ENCODE peak calls at places on chromosomes 5 and 9, in eight cellular contexts. X is tibial artery; G is lower lobe of right lung; C is stomach; L is cardiac muscle cell; F is CD4-positive, alpha-beta memory T cell; O is left ventricle myocardium inferior; V is adipocyte. K is an unnamed sample.

GRCh38 chr5:78985407-78986223 is 505 bp upstream of the ARSB start:
- DNase-seq in X (peak; percentile 70), G (peak; percentile 49), C (peak; percentile 49), L (peak; percentile 38), F (no peak), O (no peak), V (peak; percentile 58), K (no peak)

GRCh38 chr5:18811616-18812015 is 1176.4 kb downstream of the CDH18 start:
- DNase-seq in X (no peak), G (no peak), C (no peak), L (no peak), F (no peak), O (no peak), V (no peak), K (no peak)

GRCh38 chr9:97848582-97849237 is 4.3 kb upstream of the FOXE1 start:
- DNase-seq in X (no peak), G (peak; percentile 80), C (no peak), L (no peak), F (no peak), O (no peak), V (no peak), K (no peak)

GRCh38 chr5:154541553-154541952 is 63.5 kb upstream of the HAND1 start:
- DNase-seq in X (no peak), G (no peak), C (no peak), L (no peak), F (no peak), O (no peak), V (no peak), K (no peak)

GRCh38 chr5:35741126-35741711 is 115.5 kb upstream of the IL7R start:
- DNase-seq in X (no peak), G (no peak), C (no peak), L (no peak), F (no peak), O (no peak), V (no peak), K (no peak)

GRCh38 chr5:15538516-15538915 is 38.5 kb downstream of the FBXL7 start:
- DNase-seq in X (no peak), G (no peak), C (no peak), L (no peak), F (no peak), O (no peak), V (peak; percentile 59), K (no peak)

GRCh38 chr9:81814794-81815464 is 113.3 kb upstream of the SPATA31D4 start:
- DNase-seq in X (no peak), G (no peak), C (no peak), L (no peak), F (peak; percentile 19), O (no peak), V (no peak), K (no peak)

GRCh38 chr9:94909250-94909894 is 182.9 kb downstream of the AOPEP start:
- DNase-seq in X (no peak), G (no peak), C (no peak), L (no peak), F (no peak), O (no peak), V (no peak), K (no peak)

GRCh38 chr9:35954942-35955546 is 2.9 kb downstream of the OR2S2 start:
- DNase-seq in X (no peak), G (no peak), C (peak; percentile 64), L (peak; percentile 89), F (peak; percentile 68), O (no peak), V (peak; percentile 91), K (no peak)

GRCh38 chr5:143271431-143271830 is 132.1 kb downstream of the NR3C1 start:
- DNase-seq in X (no peak), G (no peak), C (no peak), L (no peak), F (no peak), O (no peak), V (no peak), K (no peak)

GRCh38 chr9:115133649-115134048 is 15.7 kb upstream of the TNC start:
- DNase-seq in X (no peak), G (no peak), C (no peak), L (peak; percentile 72), F (no peak), O (no peak), V (peak; percentile 34), K (no peak)

DNA sequence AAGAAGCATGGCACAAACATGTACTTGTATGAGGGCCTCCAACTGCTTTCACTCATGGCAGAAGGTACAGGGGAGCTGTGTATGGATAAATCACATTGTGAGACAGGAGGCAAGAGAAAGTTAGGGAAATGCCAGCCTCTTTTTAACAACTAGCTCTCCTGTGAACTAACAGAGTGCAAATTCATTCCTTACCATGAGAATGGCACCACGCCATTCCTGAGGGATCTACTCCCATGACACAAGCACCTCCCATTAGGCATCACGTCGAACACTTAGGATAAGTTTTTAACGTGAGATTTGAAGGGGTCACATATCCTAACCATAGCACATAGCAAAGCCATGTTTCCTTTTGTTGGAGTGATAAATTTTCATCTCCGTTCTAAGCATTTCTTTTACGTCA is 747.2 kb upstream of the CHD1 start:
- DNase-seq in X (no peak), G (no peak), C (no peak), L (no peak), F (no peak), O (no peak), V (no peak), K (no peak)
- H3K36me3 ChIP-seq in X (no peaks in the 10 kb centered on the region), G (no peaks in the 10 kb centered on the region), C (no peaks in the 10 kb centered on the region), L (no peaks in the 10 kb centered on the region), F (no peaks in the 10 kb centered on the region), O (no peaks in the 10 kb centered on the region), V (no peaks in the 10 kb centered on the region), K (no peaks in the 10 kb centered on the region)

GRCh38 chr5:132832612-132833011 is 2.2 kb upstream of the SHROOM1 start:
- DNase-seq in X (no peak), G (no peak), C (no peak), L (no peak), F (no peak), O (no peak), V (no peak), K (no peak)

GRCh38 chr5:132831095-132831860 is 831 bp upstream of the SHROOM1 start:
- DNase-seq in X (no peak), G (no peak), C (no peak), L (no peak), F (no peak), O (no peak), V (no peak), K (no peak)

GRCh38 chr5:132828846-132829494 is 1.5 kb downstream of the SHROOM1 start:
- DNase-seq in X (no peak), G (peak; percentile 49), C (peak; percentile 51), L (no peak), F (no peak), O (no peak), V (no peak), K (no peak)

GRCh38 chr5:132829742-132830435 is 558 bp downstream of the SHROOM1 start:
- DNase-seq in X (peak; percentile 82), G (peak; percentile 87), C (peak; percentile 87), L (peak; percentile 75), F (peak; percentile 71), O (peak; percentile 74), V (peak; percentile 91), K (peak; percentile 81)

DNA sequence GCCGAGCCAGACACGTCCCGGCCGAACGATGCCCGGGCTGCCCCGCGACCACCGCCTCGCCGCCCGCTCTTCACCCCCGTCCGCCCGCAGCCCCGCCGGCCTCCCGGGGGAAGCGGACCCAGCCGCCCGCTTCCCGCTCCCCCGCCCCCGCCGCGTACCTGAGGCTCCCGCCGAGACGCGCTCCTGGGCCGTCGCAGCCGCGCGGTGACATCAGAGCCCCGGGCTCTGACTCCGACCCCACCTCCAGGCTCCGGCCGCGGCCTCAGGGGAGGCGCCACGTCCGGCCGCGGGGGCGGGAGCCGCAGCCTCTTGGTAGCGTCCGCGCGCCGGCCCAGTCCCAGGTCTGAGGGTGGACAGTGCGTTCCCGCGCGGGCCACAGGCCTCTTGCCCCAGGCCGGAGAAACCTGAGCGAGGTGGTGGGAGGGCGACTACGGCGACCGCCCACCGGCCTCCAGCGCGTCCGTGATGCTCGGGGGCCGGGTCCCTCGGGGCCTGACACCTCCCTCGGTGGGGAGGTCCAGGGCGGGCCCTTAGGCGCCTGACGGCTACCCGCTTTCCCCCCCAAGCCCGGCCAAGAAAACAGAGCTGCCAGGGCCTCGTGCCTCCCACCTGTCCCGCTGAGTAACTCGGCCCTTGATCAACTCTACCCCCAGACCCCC is at the start of gene SHROOM1:
- DNase-seq in X (peak; percentile 78), G (peak; percentile 85), C (peak; percentile 80), L (peak; percentile 66), F (no peak), O (peak; percentile 69), V (peak; percentile 75), K (peak; percentile 72)
- H3K27me3 ChIP-seq in X (no peaks in the 10 kb centered on the region), G (no peaks in the 10 kb centered on the region), C (no peaks in the 10 kb centered on the region), L (peaks cover 58% of the 10 kb centered on the region), F (peaks cover 5% of the 10 kb centered on the region), O (no peaks in the 10 kb centered on the region), V (no peaks in the 10 kb centered on the region), K (no peaks in the 10 kb centered on the region)

GRCh38 chr5:131541766-131542165 is 93.3 kb downstream of the RAPGEF6 start:
- DNase-seq in X (no peak), G (no peak), C (no peak), L (no peak), F (no peak), O (no peak), V (no peak), K (no peak)
- H3K36me3 ChIP-seq in X (no peaks in the 10 kb centered on the region), G (no peaks in the 10 kb centered on the region), C (peaks cover 18% of the 10 kb centered on the region), L (peaks cover 2% of the 10 kb centered on the region), F (no peaks in the 10 kb centered on the region), O (peaks cover 3% of the 10 kb centered on the region), V (no peaks in the 10 kb centered on the region), K (no peaks in the 10 kb centered on the region)

DNA sequence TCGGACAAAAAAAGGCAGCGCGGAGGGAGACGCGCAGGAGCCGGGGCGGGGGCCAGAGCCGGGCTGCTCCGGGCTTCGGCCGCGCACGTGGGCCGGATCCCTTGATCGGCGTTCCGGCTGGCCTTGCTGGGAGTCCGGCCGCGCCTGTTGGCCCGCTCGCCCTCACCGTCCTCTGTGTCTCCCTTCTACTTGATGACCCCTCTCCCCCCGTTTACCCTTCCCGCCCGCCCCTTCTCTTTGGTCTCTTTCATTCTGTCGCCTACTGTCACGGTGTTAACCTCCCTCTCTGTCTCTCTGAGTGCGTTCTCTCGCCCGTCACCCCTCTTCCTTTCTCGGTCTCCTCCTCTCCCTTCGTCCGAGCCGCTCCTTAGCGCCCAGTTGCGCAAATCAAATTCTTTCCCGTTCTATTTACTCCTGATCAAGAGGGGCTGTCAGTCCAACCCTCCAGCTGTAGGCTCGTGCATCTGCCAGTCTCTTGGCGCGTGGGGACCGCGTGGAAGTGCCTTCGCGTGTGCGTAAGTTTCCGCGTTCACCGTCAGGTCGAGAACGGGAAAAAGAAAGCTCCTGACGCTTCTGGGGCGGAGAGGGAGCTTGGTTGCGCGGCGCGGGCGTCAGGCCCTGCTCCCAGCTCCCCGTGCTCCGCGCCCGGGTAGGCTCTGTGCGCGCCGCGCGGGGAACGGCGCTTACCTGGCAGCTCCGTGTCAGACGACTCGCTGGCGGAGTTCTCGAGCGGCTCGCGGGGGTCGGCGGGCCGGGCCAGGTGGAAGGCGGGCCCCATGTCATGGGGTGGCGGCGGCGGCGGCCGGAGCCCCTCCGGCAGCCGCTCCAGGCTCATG is 784 bp downstream of the PITX1 start:
- DNase-seq in X (peak; percentile 79), G (peak; percentile 45), C (peak; percentile 43), L (no peak), F (no peak), O (peak; percentile 12), V (peak; percentile 51), K (peak; percentile 71)
- H3K27me3 ChIP-seq in X (no peaks in the 10 kb centered on the region), G (peaks cover 96% of the 10 kb centered on the region), C (no peaks in the 10 kb centered on the region), L (peaks cover 100% of the 10 kb centered on the region), F (peaks cover 42% of the 10 kb centered on the region), O (peaks cover 100% of the 10 kb centered on the region), V (peaks cover 68% of the 10 kb centered on the region), K (peaks cover 99% of the 10 kb centered on the region)